ENCODE peak calls at places on chromosomes 1 and 21, in five cellular contexts. A, R, S, G and Y are unnamed samples.

GRCh38 chr1:188817814-188818213 is 1659.8 kb downstream of the BRINP3 start:
- DNase-seq in A (no peak), R (no peak), S (no peak), G (no peak), Y (no peak)

GRCh38 chr21:37827878-37828277 is 88.4 kb downstream of the KCNJ6 start:
- DNase-seq in A (no peak), R (no peak), S (no peak), G (no peak), Y (no peak)

GRCh38 chr1:170791941-170792340 is 128.0 kb downstream of the PRRX1 start:
- DNase-seq in A (no peak), R (no peak), S (no peak), G (no peak), Y (no peak)

GRCh38 chr21:42411197-42411869 is 7.6 kb downstream of the UBASH3A start:
- DNase-seq in A (no peak), R (no peak), S (peak; percentile 17), G (no peak), Y (peak; percentile 34)

GRCh38 chr1:2330511-2331199 is 60.7 kb downstream of the MORN1 start:
- DNase-seq in A (no peak), R (no peak), S (no peak), G (no peak), Y (no peak)

GRCh38 chr21:44496196-44496899 is 41.0 kb downstream of the LRRC3 start:
- DNase-seq in A (no peak), R (no peak), S (no peak), G (no peak), Y (no peak)

GRCh38 chr1:38115682-38116187 is 69.1 kb upstream of the POU3F1 start:
- DNase-seq in A (no peak), R (no peak), S (no peak), G (no peak), Y (no peak)

GRCh38 chr21:37266515-37267221 is 466 bp downstream of the VPS26C start:
- DNase-seq in A (no peak), R (no peak), S (peak; percentile 90), G (no peak), Y (no peak)

GRCh38 chr1:198601936-198602889 is 36.6 kb upstream of the PTPRC start:
- DNase-seq in A (no peak), R (no peak), S (no peak), G (no peak), Y (peak; percentile 28)

GRCh38 chr1:109926662-109927300 is 16.1 kb downstream of the CSF1 start:
- DNase-seq in A (peak; percentile 42), R (no peak), S (no peak), G (no peak), Y (no peak)

GRCh38 chr21:46122758-46123683 is 25.1 kb downstream of the COL6A2 start:
- DNase-seq in A (peak; percentile 33), R (no peak), S (no peak), G (no peak), Y (no peak)

GRCh38 chr1:1117469-1117831 is 1.6 kb upstream of the C1orf159 start:
- DNase-seq in A (peak; percentile 63), R (no peak), S (no peak), G (no peak), Y (no peak)

GRCh38 chr1:183810172-183810571 is 5.3 kb downstream of the RGL1 start:
- DNase-seq in A (no peak), R (no peak), S (peak; percentile 27), G (no peak), Y (no peak)

GRCh38 chr1:3127738-3128137 is 58.7 kb downstream of the PRDM16 start:
- DNase-seq in A (no peak), R (no peak), S (no peak), G (no peak), Y (no peak)

GRCh38 chr21:16942703-16943102 is 570.1 kb upstream of the CXADR start:
- DNase-seq in A (no peak), R (no peak), S (no peak), G (no peak), Y (no peak)

GRCh38 chr21:25496825-25497482 is 110.3 kb downstream of the MRPL39 start:
- DNase-seq in A (no peak), R (no peak), S (no peak), G (no peak), Y (no peak)

GRCh38 chr1:10918531-10918930 is 93.9 kb upstream of the TARDBP start:
- DNase-seq in A (no peak), R (no peak), S (no peak), G (no peak), Y (no peak)

GRCh38 chr1:147246910-147247655 is 4.6 kb downstream of the CHD1L start:
- DNase-seq in A (no peak), R (no peak), S (peak; percentile 64), G (no peak), Y (no peak)

GRCh38 chr1:246726255-246726679 is 2.1 kb downstream of the SCCPDH start:
- DNase-seq in A (no peak), R (no peak), S (no peak), G (no peak), Y (no peak)

GRCh38 chr1:8082945-8083344 is 56.8 kb upstream of the ERRFI1 start:
- DNase-seq in A (no peak), R (no peak), S (no peak), G (no peak), Y (no peak)

GRCh38 chr1:201136696-201137392 is 9.9 kb upstream of the ASCL5 start:
- DNase-seq in A (no peak), R (no peak), S (no peak), G (no peak), Y (no peak)

GRCh38 chr1:180288232-180288818 is 58.3 kb downstream of the LHX4 start:
- DNase-seq in A (no peak), R (no peak), S (peak; percentile 18), G (no peak), Y (no peak)

GRCh38 chr1:65904681-65905083 is 112.0 kb downstream of the PDE4B start:
- DNase-seq in A (no peak), R (no peak), S (no peak), G (no peak), Y (no peak)

GRCh38 chr1:236455242-236455641 is 61.2 kb downstream of the EDARADD start:
- DNase-seq in A (no peak), R (no peak), S (no peak), G (no peak), Y (no peak)

GRCh38 chr1:53392460-53392859 is 64.6 kb upstream of the LRP8 start:
- DNase-seq in A (no peak), R (no peak), S (no peak), G (no peak), Y (no peak)

GRCh38 chr1:213070399-213070798 is 19.4 kb downstream of the RPS6KC1 start:
- DNase-seq in A (no peak), R (no peak), S (peak; percentile 77), G (no peak), Y (no peak)

GRCh38 chr1:233518344-233518743 is 95.6 kb upstream of the KCNK1 start:
- DNase-seq in A (no peak), R (no peak), S (peak; percentile 72), G (no peak), Y (no peak)

GRCh38 chr21:45976666-45977335 is 4.8 kb upstream of the COL6A1 start:
- DNase-seq in A (no peak), R (no peak), S (no peak), G (no peak), Y (no peak)

GRCh38 chr21:18759751-18760161 is 356.2 kb upstream of the TMPRSS15 start:
- DNase-seq in A (no peak), R (no peak), S (peak; percentile 34), G (no peak), Y (no peak)